ENCODE peak calls at places on chromosome 4, in ten cellular contexts. L is left lung; I is H54; E is T-helper 2 cell; D is activated naive CD8-positive, alpha-beta T cell treated with anti-CD3 and anti-CD28 coated beads for 36 hours; F is nephron progenitor cell; Q is hypothalamus; V is Peyer's patch; Y is foreskin fibroblast; S is MV-4-11. J is an unnamed sample.

GRCh38 chr4:32985256-32985655 is 2265.1 kb downstream of the PCDH7 start:
- DNase-seq in L (no peak), D (no peak), S (no peak), F (no peak), Y (peak), I (no peak), Q (no peak), E (no peak), V (no peak), J (no peak)

GRCh38 chr4:150069361-150069760 is 8.9 kb upstream of the DCLK2 start:
- DNase-seq in E (no peak), L (no peak), I (no peak), Y (no peak), V (no peak), S (no peak), D (no peak), Q (no peak), F (no peak), J (no peak)

GRCh38 chr4:28518781-28519180 is 1658.1 kb downstream of the STIM2 start:
- DNase-seq in Q (no peak), I (no peak), E (no peak), V (no peak), L (no peak), S (no peak), Y (peak), D (no peak), F (no peak), J (no peak)

GRCh38 chr4:20418865-20419451 is 167.3 kb downstream of the SLIT2 start:
- DNase-seq in V (no peak), Q (no peak), L (no peak), S (peak), E (no peak), D (no peak), I (no peak), Y (peak), F (no peak), J (no peak)

GRCh38 chr4:78186597-78187543 is 129.7 kb downstream of the FRAS1 start:
- DNase-seq in F (no peak), V (no peak), Y (no peak), Q (no peak), S (no peak), D (no peak), L (no peak), E (no peak), I (no peak), J (no peak)

GRCh38 chr4:35872273-35872672 is 372.0 kb downstream of the ARAP2 start:
- DNase-seq in F (no peak), E (no peak), Q (no peak), S (no peak), V (no peak), Y (no peak), I (no peak), D (no peak), L (no peak), J (no peak)

GRCh38 chr4:155624478-155624877 is 42.2 kb upstream of the GUCY1A1 start:
- DNase-seq in E (no peak), Q (no peak), Y (no peak), L (no peak), F (no peak), D (no peak), I (no peak), S (no peak), V (no peak), J (no peak)

GRCh38 chr4:92359481-92359880 is 55.7 kb downstream of the GRID2 start:
- DNase-seq in S (no peak), I (no peak), V (no peak), L (no peak), E (no peak), Y (no peak), D (no peak), F (no peak), Q (no peak), J (no peak)

GRCh38 chr4:110514889-110515479 is 39.0 kb downstream of the ENPEP start:
- DNase-seq in I (no peak), F (no peak), Y (peak), S (peak), V (no peak), L (no peak), E (no peak), D (no peak), Q (no peak), J (no peak)

GRCh38 chr4:17447675-17448298 is 64.1 kb downstream of the QDPR start:
- DNase-seq in Y (peak), Q (no peak), D (peak), F (peak), S (peak), I (peak), V (no peak), E (no peak), L (no peak), J (peak)

GRCh38 chr4:151004222-151004621 is 10.9 kb downstream of the LRBA start:
- DNase-seq in I (no peak), L (no peak), D (no peak), Y (peak), F (no peak), E (no peak), Q (no peak), S (no peak), V (no peak), J (no peak)

GRCh38 chr4:21900211-21900610 is 48.4 kb downstream of the KCNIP4 start:
- DNase-seq in D (no peak), F (no peak), Y (peak), Q (no peak), I (no peak), S (no peak), L (no peak), E (no peak), V (no peak), J (no peak)

GRCh38 chr4:3793545-3793944 is 27.4 kb downstream of the ADRA2C start:
- DNase-seq in D (no peak), Q (no peak), E (no peak), V (no peak), S (no peak), Y (no peak), I (no peak), L (no peak), F (no peak), J (no peak)

GRCh38 chr4:11590132-11590531 is 161.4 kb upstream of the HS3ST1 start:
- DNase-seq in S (no peak), F (no peak), D (no peak), L (no peak), V (no peak), Y (no peak), I (no peak), E (no peak), Q (no peak), J (no peak)

GRCh38 chr4:98113005-98113404 is 30.3 kb downstream of the STPG2 start:
- DNase-seq in S (no peak), Y (peak), E (no peak), L (no peak), V (no peak), Q (no peak), F (peak), D (no peak), I (no peak), J (no peak)

GRCh38 chr4:75255261-75255660 is 258.9 kb downstream of the RCHY1 start:
- DNase-seq in V (no peak), S (no peak), Q (no peak), D (no peak), E (no peak), F (no peak), I (no peak), Y (no peak), L (no peak), J (no peak)

GRCh38 chr4:81164623-81165416 is 50.2 kb downstream of the PRKG2 start:
- DNase-seq in E (no peak), V (peak), I (peak), D (no peak), Q (no peak), Y (peak), L (no peak), S (no peak), F (no peak), J (no peak)

GRCh38 chr4:78568640-78569261 is 17.2 kb downstream of the ANXA3 start:
- DNase-seq in D (no peak), E (no peak), I (no peak), S (no peak), F (no peak), Q (no peak), L (no peak), V (no peak), Y (no peak), J (no peak)

GRCh38 chr4:142405021-142405991 is 440.8 kb downstream of the INPP4B start:
- DNase-seq in F (peak), E (peak), Y (peak), V (peak), I (no peak), L (peak), Q (no peak), S (peak), D (peak), J (no peak)

GRCh38 chr4:12409507-12410190 is 981.0 kb upstream of the HS3ST1 start:
- DNase-seq in E (no peak), S (peak), L (no peak), F (no peak), Q (no peak), V (no peak), D (no peak), Y (no peak), I (peak), J (no peak)

GRCh38 chr4:5458676-5459075 is 249.7 kb downstream of the EVC2 start:
- DNase-seq in S (no peak), E (no peak), I (no peak), Q (no peak), D (no peak), F (no peak), V (no peak), L (no peak), Y (no peak), J (no peak)

GRCh38 chr4:13635281-13635799 is 7.8 kb upstream of the BOD1L1 start:
- DNase-seq in V (no peak), E (no peak), Q (no peak), L (no peak), F (no peak), Y (no peak), S (no peak), I (no peak), D (no peak), J (no peak)

GRCh38 chr4:56129431-56129861 is 180.7 kb downstream of the CEP135 start:
- DNase-seq in S (no peak), D (peak), E (no peak), Y (no peak), F (no peak), I (no peak), L (no peak), Q (no peak), V (peak), J (peak)

GRCh38 chr4:140004580-140005314 is 149.2 kb downstream of the MAML3 start:
- DNase-seq in D (no peak), E (no peak), Q (no peak), I (no peak), F (peak), S (no peak), V (no peak), L (peak), Y (peak), J (no peak)